ENCODE peak calls at places on chromosomes 11 and 22, in five cellular contexts. S is A549, E is body of pancreas, L is erythroblast, Y is HCT116. T is an unnamed sample.

GRCh38 chr11:31355131-31355530 is 14.4 kb downstream of the DCDC1 start:
- DNase-seq in S (no peak), E (no peak), L (no peak), Y (no peak), T (no peak)

GRCh38 chr22:18925368-18926064 is 10.6 kb downstream of the PRODH start:
- DNase-seq in S (no peak), E (no peak), L (no peak), Y (no peak), T (no peak)

GRCh38 chr22:42655693-42656092 is 6.5 kb upstream of the CYB5R3 start:
- DNase-seq in S (no peak), E (no peak), L (no peak), Y (no peak), T (no peak)

GRCh38 chr22:45975266-45976161 is 1.4 kb downstream of the WNT7B start:
- DNase-seq in S (no peak), E (no peak), L (no peak), Y (no peak), T (no peak)

GRCh38 chr11:45805305-45806071 is 539 bp downstream of the SLC35C1 start:
- DNase-seq in S (peak; percentile 28), E (peak; percentile 49), L (no peak), Y (no peak), T (no peak)

GRCh38 chr11:20248345-20248744 is 88.1 kb upstream of the DBX1 start:
- DNase-seq in S (no peak), E (no peak), L (no peak), Y (no peak), T (no peak)

GRCh38 chr11:102138677-102139076 is 28.4 kb downstream of the YAP1 start:
- DNase-seq in S (no peak), E (no peak), L (no peak), Y (no peak), T (no peak)

GRCh38 chr22:16803255-16803917 is 21.8 kb downstream of the XKR3 start:
- DNase-seq in S (no peak), E (no peak), L (no peak), Y (no peak), T (no peak)

GRCh38 chr11:64299847-64300648 is at the start of gene CATSPERZ:
- DNase-seq in S (no peak), E (no peak), L (no peak), Y (no peak), T (no peak)

GRCh38 chr11:66976048-66976467 is 954 bp downstream of the C11orf86 start:
- DNase-seq in S (peak; percentile 53), E (no peak), L (no peak), Y (no peak), T (peak; percentile 48)

GRCh38 chr11:67558084-67558772 is 25.4 kb upstream of the GSTP1 start:
- DNase-seq in S (no peak), E (no peak), L (no peak), Y (no peak), T (no peak)

GRCh38 chr11:102142333-102142732 is 32.1 kb downstream of the YAP1 start:
- DNase-seq in S (no peak), E (no peak), L (no peak), Y (no peak), T (no peak)

GRCh38 chr11:112941096-112941495 is 20.1 kb upstream of the NCAM1 start:
- DNase-seq in S (no peak), E (no peak), L (no peak), Y (no peak), T (no peak)

GRCh38 chr11:126638663-126639062 is 283.2 kb downstream of the ST3GAL4 start:
- DNase-seq in S (no peak), E (no peak), L (no peak), Y (no peak), T (no peak)

GRCh38 chr11:112770487-112770886 is 190.7 kb upstream of the NCAM1 start:
- DNase-seq in S (no peak), E (peak; percentile 12), L (no peak), Y (no peak), T (no peak)

GRCh38 chr11:87739766-87740165 is 435.5 kb downstream of the RAB38 start:
- DNase-seq in S (no peak), E (no peak), L (no peak), Y (no peak), T (no peak)

DNA sequence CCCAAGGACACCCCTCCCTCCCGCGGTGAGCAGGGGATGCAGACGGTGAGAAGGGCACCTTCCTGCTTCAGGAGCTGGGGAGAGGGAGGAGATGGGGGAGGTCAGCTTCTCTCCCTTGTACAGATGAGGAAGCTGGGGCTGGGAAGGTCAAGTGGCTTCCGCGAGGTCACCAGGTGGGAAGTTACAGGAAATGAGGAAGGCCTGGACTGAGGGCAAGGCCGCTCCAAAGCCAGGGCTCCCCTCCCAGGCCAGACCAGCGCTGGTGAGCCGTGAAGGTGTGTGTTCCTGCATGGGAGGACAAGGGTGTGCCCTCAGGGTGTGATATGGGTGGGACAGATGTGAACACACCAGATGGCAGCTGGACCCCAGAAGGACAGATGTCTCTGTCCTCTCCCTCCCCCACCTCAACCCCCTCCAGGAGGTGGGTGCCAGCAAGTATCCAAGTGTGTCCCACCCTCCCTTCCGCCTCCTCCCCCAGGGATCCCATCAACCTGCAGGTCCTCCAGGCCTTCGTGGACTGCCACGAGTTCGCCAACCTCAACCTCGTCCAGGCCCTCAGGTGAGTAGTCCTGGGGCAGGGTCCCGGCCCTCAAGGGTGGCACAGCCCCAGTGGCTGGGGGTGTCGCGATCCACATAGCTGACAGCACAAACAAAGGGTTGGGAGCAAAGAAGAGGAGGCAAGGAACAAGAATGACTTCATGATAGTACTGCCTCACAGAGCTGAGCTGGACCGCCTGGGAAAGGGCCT is 16.6 kb downstream of the CYTH4 start:
- DNase-seq in S (no peak), E (no peak), L (no peak), Y (no peak), T (no peak)
- TF ChIP-seq POLR2A in S (no peak), E (no peak), L (no peak), Y (no peak), T (no peak)

DNA sequence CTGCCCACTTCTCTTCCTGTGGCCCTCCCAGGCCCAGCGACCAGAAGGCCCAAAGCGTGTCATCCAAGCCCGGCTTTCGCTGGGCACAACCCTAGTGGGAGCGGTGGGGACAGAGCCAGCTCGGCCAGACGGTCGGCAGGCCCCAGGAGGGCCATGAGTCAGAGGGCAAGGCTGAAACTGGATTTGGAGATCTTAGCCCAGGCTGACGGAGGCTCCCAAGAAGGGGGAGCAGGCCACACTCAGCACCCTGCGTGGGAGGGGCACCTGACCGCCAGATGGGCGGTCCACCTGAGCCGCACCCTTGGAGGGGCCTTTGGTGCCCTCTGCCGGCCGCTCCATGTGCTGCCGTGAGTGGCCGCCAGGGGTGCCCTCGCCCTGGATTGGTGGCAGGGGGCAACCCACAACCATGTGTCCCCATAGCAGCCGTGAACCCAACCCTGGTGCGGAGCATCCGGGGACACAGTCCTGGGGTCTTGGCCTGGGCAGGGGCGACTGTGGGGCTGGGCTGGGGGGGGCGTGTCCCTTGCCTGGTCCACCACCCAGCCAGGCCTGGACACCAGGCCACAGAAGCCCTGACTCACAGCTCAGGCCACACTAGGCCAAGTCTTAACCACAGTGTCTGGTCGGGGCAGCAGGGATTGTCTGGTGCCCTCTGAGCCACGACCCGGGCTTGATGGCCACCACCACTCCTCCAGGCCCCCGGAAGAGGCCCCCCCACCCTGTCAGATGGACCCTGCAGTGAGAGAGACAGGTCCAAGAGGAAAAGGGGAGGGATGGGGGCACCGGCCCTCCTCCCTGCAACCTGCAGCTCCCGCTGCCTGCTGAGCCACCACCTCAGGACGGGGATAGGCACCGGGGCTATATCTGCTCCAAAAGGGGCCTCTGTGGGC is 19.2 kb upstream of the TALDO1 start:
- DNase-seq in S (peak; percentile 93), E (peak; percentile 86), L (peak; percentile 87), Y (peak; percentile 91), T (peak; percentile 90)
- TF ChIP-seq POLR2A in S (peak; percentile 10), E (no peak), L (no peak), Y (no peak), T (no peak)

GRCh38 chr11:414333-414857 is 404 bp downstream of the SIGIRR start:
- DNase-seq in S (no peak), E (no peak), L (no peak), Y (no peak), T (no peak)

GRCh38 chr11:416757-417621 is 2.2 kb upstream of the SIGIRR start:
- DNase-seq in S (no peak), E (peak; percentile 81), L (no peak), Y (no peak), T (no peak)

GRCh38 chr11:417652-418342 is 3.0 kb upstream of the SIGIRR start:
- DNase-seq in S (no peak), E (no peak), L (no peak), Y (no peak), T (no peak)

GRCh38 chr11:416051-416756 is 1.4 kb upstream of the SIGIRR start:
- DNase-seq in S (no peak), E (no peak), L (no peak), Y (no peak), T (no peak)

GRCh38 chr11:415640-416041 is 842 bp upstream of the SIGIRR start:
- DNase-seq in S (no peak), E (no peak), L (no peak), Y (no peak), T (no peak)
- TF ChIP-seq POLR2A in S (no peak), E (no peak), L (no peak), Y (no peak), T (no peak)

GRCh38 chr11:62727833-62728721 is at the start of gene TTC9C:
- DNase-seq in S (peak; percentile 98), E (peak; percentile 96), L (peak; percentile 96), Y (peak; percentile 98), T (peak; percentile 58)
- TF ChIP-seq POLR2A in S (peak; percentile 42), E (peak; percentile 77), L (peak; percentile 67), Y (peak; percentile 84), T (peak; percentile 79)

GRCh38 chr11:125591659-125592304 is 870 bp upstream of the STT3A start:
- DNase-seq in S (no peak), E (peak; percentile 24), L (no peak), Y (no peak), T (no peak)
- TF ChIP-seq POLR2A in S (no peak), E (no peak), L (no peak), Y (no peak), T (peak; percentile 85)

GRCh38 chr11:1784761-1785650 is 21.3 kb upstream of the CTSD start:
- DNase-seq in S (no peak), E (no peak), L (no peak), Y (no peak), T (no peak)

GRCh38 chr11:1785749-1786261 is 22.1 kb upstream of the CTSD start:
- DNase-seq in S (no peak), E (peak; percentile 57), L (no peak), Y (no peak), T (no peak)

GRCh38 chr11:1782831-1783724 is 19.4 kb upstream of the CTSD start:
- DNase-seq in S (peak; percentile 31), E (peak; percentile 55), L (no peak), Y (no peak), T (no peak)

GRCh38 chr11:1782026-1782696 is 18.4 kb upstream of the CTSD start:
- DNase-seq in S (no peak), E (peak; percentile 46), L (no peak), Y (no peak), T (no peak)

GRCh38 chr11:1783725-1784529 is 20.2 kb upstream of the CTSD start:
- DNase-seq in S (no peak), E (no peak), L (no peak), Y (no peak), T (no peak)
- TF ChIP-seq POLR2A in S (no peak), E (no peak), L (no peak), Y (no peak), T (no peak)

T was measured in GM12891.